ENCODE peak calls at places on chromosome 3, in seven cellular contexts. V is A549, X is heart left ventricle, B is testis, S is ovary, R is lower leg skin, H is body of pancreas. I is an unnamed sample.

GRCh38 chr3:105013657-105014056 is 353.1 kb upstream of the ALCAM start:
- DNase-seq in V (no peak), X (no peak), B (no peak), S (no peak), R (no peak), H (no peak), I (no peak)

GRCh38 chr3:50650018-50650417 is 24.7 kb upstream of the DOCK3 start:
- DNase-seq in V (no peak), X (no peak), B (no peak), S (no peak), R (no peak), H (no peak), I (no peak)

GRCh38 chr3:127003601-127004280 is 20.8 kb downstream of the PLXNA1 start:
- DNase-seq in V (no peak), X (no peak), B (no peak), S (no peak), R (no peak), H (no peak), I (no peak)

GRCh38 chr3:20080956-20081554 is 40.8 kb downstream of the KAT2B start:
- DNase-seq in V (no peak), X (peak), B (peak), S (peak), R (peak), H (peak), I (peak)

GRCh38 chr3:185460719-185461350 is 38.0 kb downstream of the TMEM41A start:
- DNase-seq in V (peak), X (no peak), B (no peak), S (no peak), R (no peak), H (no peak), I (no peak)

GRCh38 chr3:133441867-133442270 is 42.0 kb downstream of the BFSP2 start:
- DNase-seq in V (no peak), X (no peak), B (no peak), S (no peak), R (no peak), H (no peak), I (no peak)

GRCh38 chr3:49901351-49902339 is 2.0 kb downstream of the MST1R start:
- DNase-seq in V (no peak), X (no peak), B (no peak), S (no peak), R (no peak), H (no peak), I (no peak)

GRCh38 chr3:184345678-184346144 is 8.3 kb downstream of the FAM131A start:
- DNase-seq in V (peak), X (peak), B (peak), S (no peak), R (peak), H (peak), I (peak)

GRCh38 chr3:193391902-193392301 is 13.3 kb upstream of the ATP13A5 start:
- DNase-seq in V (no peak), X (no peak), B (no peak), S (no peak), R (no peak), H (no peak), I (no peak)

GRCh38 chr3:160667452-160667851 is 9.5 kb upstream of the ARL14 start:
- DNase-seq in V (peak), X (no peak), B (no peak), S (no peak), R (no peak), H (no peak), I (no peak)

GRCh38 chr3:30658328-30659052 is 52.1 kb downstream of the TGFBR2 start:
- DNase-seq in V (no peak), X (peak), B (no peak), S (no peak), R (no peak), H (no peak), I (no peak)

GRCh38 chr3:158709666-158710083 is 22.6 kb downstream of the RARRES1 start:
- DNase-seq in V (no peak), X (no peak), B (no peak), S (no peak), R (no peak), H (no peak), I (no peak)

GRCh38 chr3:20648294-20648693 is 462.3 kb upstream of the SGO1 start:
- DNase-seq in V (no peak), X (no peak), B (no peak), S (no peak), R (no peak), H (no peak), I (no peak)

GRCh38 chr3:99891610-99892285 is 74.1 kb downstream of the CMSS1 start:
- DNase-seq in V (no peak), X (no peak), B (no peak), S (no peak), R (no peak), H (no peak), I (no peak)

GRCh38 chr3:51400169-51400568 is 9.1 kb downstream of the RBM15B start:
- DNase-seq in V (no peak), X (no peak), B (no peak), S (no peak), R (peak), H (no peak), I (no peak)

GRCh38 chr3:106957021-106957420 is 420.2 kb upstream of the CCDC54 start:
- DNase-seq in V (no peak), X (no peak), B (no peak), S (no peak), R (no peak), H (no peak), I (no peak)

GRCh38 chr3:136250862-136251460 is 821 bp downstream of the PCCB start:
- DNase-seq in V (no peak), X (peak), B (peak), S (peak), R (peak), H (peak), I (peak)

GRCh38 chr3:38226273-38226672 is 39.3 kb upstream of the SLC22A13 start:
- DNase-seq in V (no peak), X (no peak), B (no peak), S (no peak), R (no peak), H (no peak), I (no peak)

GRCh38 chr3:52519445-52520140 is 14.1 kb downstream of the NT5DC2 start:
- DNase-seq in V (no peak), X (no peak), B (no peak), S (no peak), R (no peak), H (no peak), I (no peak)
- TF ChIP-seq POLR2A in V (no peak), X (no peak), B (no peak), S (no peak), R (no peak), H (no peak), I (no peak)

GRCh38 chr3:141114179-141114745 is 63.1 kb downstream of the SPSB4 start:
- DNase-seq in V (no peak), X (no peak), B (no peak), S (no peak), R (peak), H (no peak), I (no peak)
- TF ChIP-seq POLR2A in V (no peak), X (no peak), B (no peak), S (no peak), R (no peak), H (no peak), I (no peak)

GRCh38 chr3:171775943-171776342 is 34.3 kb downstream of the PLD1 start:
- DNase-seq in V (no peak), X (no peak), B (no peak), S (no peak), R (no peak), H (no peak), I (no peak)

GRCh38 chr3:171772427-171773056 is 37.7 kb downstream of the PLD1 start:
- DNase-seq in V (peak), X (peak), B (peak), S (peak), R (no peak), H (peak), I (no peak)

GRCh38 chr3:171768281-171768925 is 41.9 kb downstream of the PLD1 start:
- DNase-seq in V (no peak), X (no peak), B (no peak), S (no peak), R (no peak), H (no peak), I (no peak)

GRCh38 chr3:171774516-171774915 is 35.8 kb downstream of the PLD1 start:
- DNase-seq in V (no peak), X (no peak), B (no peak), S (no peak), R (no peak), H (no peak), I (no peak)

DNA sequence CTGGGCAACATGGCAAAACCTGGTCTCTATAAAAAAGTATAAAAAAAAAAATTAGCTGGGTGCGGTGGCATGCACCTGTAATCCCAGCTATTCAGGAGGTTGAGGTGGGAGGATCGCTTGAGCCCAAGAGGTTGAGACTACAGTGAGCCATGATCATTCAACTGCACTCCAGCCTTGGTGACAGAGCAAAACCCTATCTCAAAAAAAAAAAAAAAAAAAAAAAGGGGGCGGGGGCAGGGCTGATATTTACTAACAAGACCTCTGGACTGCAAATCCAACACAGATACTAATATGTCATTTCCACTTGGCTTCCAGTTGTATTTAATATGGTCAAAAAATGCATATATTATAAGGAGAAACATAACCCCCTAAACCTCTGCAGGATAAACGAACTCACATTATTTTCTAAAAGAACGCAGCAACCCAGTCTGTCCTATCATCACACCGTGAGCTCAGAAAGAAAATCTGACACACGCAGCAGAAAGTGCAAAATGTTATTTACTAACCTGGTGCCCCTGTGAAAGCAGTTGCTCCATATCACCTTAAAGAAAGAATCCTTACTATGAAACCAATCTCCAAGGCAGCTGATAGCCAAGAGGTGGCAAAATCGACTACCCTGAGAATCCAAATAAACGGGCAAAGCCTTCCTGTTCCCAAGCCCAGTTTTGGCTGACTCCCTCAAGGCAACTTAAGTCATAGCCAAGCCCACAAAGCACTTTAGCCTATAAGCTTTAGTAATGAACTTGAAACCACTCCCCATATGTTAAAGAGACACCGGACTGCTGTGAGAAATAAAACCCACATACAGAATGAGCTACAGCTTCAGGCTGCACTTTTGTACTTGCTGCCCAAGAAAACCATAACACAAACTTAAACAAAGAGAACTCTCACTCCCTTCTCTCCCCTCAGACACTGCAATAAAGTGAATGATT is 39.3 kb downstream of the PLD1 start:
- DNase-seq in V (peak), X (peak), B (peak), S (peak), R (no peak), H (peak), I (peak)
- TF ChIP-seq POLR2A in V (no peak), X (peak), B (peak), S (peak), R (no peak), H (peak), I (no peak)

DNA sequence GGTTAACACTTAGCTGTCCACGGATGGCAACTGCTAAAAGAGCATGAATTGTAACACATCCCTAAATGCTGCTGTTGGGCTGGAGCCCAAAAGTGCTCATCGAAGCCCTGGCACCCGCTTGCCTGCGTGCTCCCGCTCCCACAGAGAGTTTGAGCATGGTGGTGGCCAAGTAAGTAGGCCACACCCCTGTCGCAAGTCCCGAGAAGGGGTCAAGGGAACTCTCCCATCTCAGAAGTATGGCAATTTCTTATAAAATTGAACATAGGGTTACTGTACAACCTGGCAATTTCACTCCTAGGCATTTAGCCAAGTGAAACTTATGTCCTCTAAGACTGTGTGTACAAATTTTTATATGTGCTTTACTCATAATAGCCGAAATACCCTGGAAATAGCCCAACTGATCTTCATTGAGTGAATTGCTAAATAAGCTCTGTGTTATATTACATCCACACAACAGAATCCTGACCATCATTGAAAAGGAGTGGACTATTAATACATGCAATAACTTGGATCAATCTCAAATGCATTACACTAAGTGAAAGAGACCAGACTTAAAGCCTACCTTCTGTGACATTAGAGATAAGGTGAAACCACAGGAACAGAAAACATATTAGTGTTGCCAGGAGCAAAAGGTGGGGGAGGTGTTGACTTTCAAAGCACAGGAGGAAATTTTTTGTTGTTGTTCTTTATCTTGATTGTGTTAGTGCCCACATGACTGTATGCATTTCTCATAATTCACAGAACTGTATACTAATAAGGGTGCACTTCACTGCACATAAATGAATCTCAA is 1.5 kb upstream of the GCSAM start:
- DNase-seq in V (no peak), X (no peak), B (no peak), S (no peak), R (no peak), H (no peak), I (no peak)
- TF ChIP-seq POLR2A in V (no peak), X (no peak), B (no peak), S (no peak), R (no peak), H (no peak), I (no peak)

GRCh38 chr3:58084166-58084565 is 75.9 kb downstream of the FLNB start:
- DNase-seq in V (no peak), X (no peak), B (no peak), S (no peak), R (no peak), H (no peak), I (no peak)
- TF ChIP-seq POLR2A in V (no peak), X (no peak), B (no peak), S (no peak), R (no peak), H (no peak), I (no peak)

GRCh38 chr3:63969866-63970265 is 53.4 kb downstream of the PSMD6 start:
- DNase-seq in V (no peak), X (no peak), B (no peak), S (no peak), R (no peak), H (no peak), I (no peak)

GRCh38 chr3:63968612-63969350 is 54.5 kb downstream of the PSMD6 start:
- DNase-seq in V (no peak), X (no peak), B (no peak), S (no peak), R (no peak), H (no peak), I (no peak)

GRCh38 chr3:63966007-63966406 is 53.8 kb upstream of the SCAANT1 start:
- DNase-seq in V (no peak), X (no peak), B (no peak), S (no peak), R (no peak), H (no peak), I (no peak)

GRCh38 chr3:63966871-63967270 is 54.7 kb upstream of the SCAANT1 start:
- DNase-seq in V (no peak), X (no peak), B (no peak), S (no peak), R (no peak), H (no peak), I (no peak)

GRCh38 chr3:63967675-63968611 is 55.4 kb downstream of the PSMD6 start:
- DNase-seq in V (no peak), X (peak), B (peak), S (peak), R (peak), H (peak), I (no peak)
- TF ChIP-seq POLR2A in V (no peak), X (no peak), B (no peak), S (no peak), R (no peak), H (peak), I (no peak)

GRCh38 chr3:53231532-53232511 is 24.0 kb downstream of the TKT start:
- DNase-seq in V (no peak), X (no peak), B (no peak), S (no peak), R (no peak), H (no peak), I (no peak)
- TF ChIP-seq POLR2A in V (no peak), X (no peak), B (no peak), S (no peak), R (no peak), H (no peak), I (no peak)

I was measured in breast epithelium.